ENCODE peak calls at places on chromosomes 4 and X, in seven cellular contexts. Y, C, D, E, A, M and W are unnamed samples.

GRCh38 chr4:173091362-173091761 is 77.2 kb upstream of the GALNT7 start:
- DNase-seq in D (no peak), Y (no peak), E (no peak), M (no peak), A (no peak), C (no peak), W (no peak)

GRCh38 chr4:150973626-150974250 is 41.3 kb downstream of the LRBA start:
- DNase-seq in C (no peak), E (no peak), D (no peak), Y (no peak), A (no peak), M (no peak), W (no peak)

GRCh38 chr4:155085843-155086530 is 122.4 kb upstream of the NPY2R start:
- DNase-seq in M (peak; percentile 87), D (no peak), C (peak; percentile 9), A (no peak), E (no peak), Y (peak; percentile 29), W (no peak)

GRCh38 chr4:69800599-69800998 is 40.2 kb upstream of the SULT1B1 start:
- DNase-seq in A (no peak), C (no peak), D (no peak), Y (no peak), E (no peak), M (peak; percentile 64), W (no peak)

GRCh38 chr4:153275380-153276276 is 68.9 kb upstream of the MND1 start:
- DNase-seq in A (no peak), E (no peak), D (no peak), Y (no peak), M (no peak), C (no peak), W (no peak)

GRCh38 chrX:56794404-56794803 is 65.4 kb downstream of the NBDY start:
- DNase-seq in E (no peak), C (no peak), Y (no peak), D (no peak), M (no peak), A (no peak), W (no peak)

GRCh38 chrX:154547245-154548027 is at the start of gene IKBKG:
- DNase-seq in A (peak; percentile 94), C (peak; percentile 95), Y (peak; percentile 56), M (peak; percentile 91), D (peak; percentile 86), E (peak; percentile 92), W (peak; percentile 61)

GRCh38 chr4:99838927-99839326 is 22.3 kb downstream of the DAPP1 start:
- DNase-seq in A (no peak), E (no peak), Y (no peak), M (no peak), D (no peak), C (no peak), W (no peak)

GRCh38 chr4:142845293-142846070 is 619 bp downstream of the INPP4B start:
- DNase-seq in A (no peak), Y (no peak), D (no peak), M (peak; percentile 20), E (peak; percentile 45), C (peak; percentile 27), W (no peak)

GRCh38 chr4:142846729-142847606 is 867 bp upstream of the INPP4B start:
- DNase-seq in D (peak; percentile 75), A (peak; percentile 42), E (peak; percentile 59), M (peak; percentile 27), C (peak; percentile 57), Y (no peak), W (no peak)

GRCh38 chr4:142840516-142841123 is 5.5 kb downstream of the INPP4B start:
- DNase-seq in A (peak; percentile 21), C (peak; percentile 44), D (peak; percentile 43), Y (peak; percentile 59), M (peak; percentile 77), E (no peak), W (no peak)

GRCh38 chr4:142846105-142846728 is at the start of gene INPP4B:
- DNase-seq in E (peak; percentile 63), A (peak; percentile 33), C (peak; percentile 35), D (peak; percentile 71), M (peak; percentile 58), Y (peak; percentile 22), W (no peak)

DNA sequence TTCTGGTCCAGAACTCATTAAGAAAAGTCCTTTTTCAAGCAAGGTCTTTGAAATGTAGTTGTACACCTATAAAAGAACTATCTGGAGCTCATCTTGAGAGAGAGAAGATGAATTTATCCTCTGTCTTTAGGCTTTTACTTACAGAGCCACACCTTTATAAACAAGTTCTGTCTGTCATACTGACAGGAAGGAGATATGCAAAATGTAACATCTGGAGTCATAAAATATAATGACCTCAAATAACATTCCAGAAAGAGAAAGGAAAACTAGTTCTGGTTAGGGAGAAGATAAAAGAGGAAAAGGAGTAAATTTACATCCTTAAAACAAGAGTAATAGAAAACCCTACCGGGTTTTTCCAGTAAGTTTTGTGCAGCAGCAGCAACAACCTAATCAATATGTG is 1.3 kb downstream of the INPP4B start:
- DNase-seq in A (no peak), C (no peak), M (no peak), Y (no peak), E (no peak), D (no peak), W (no peak)
- H3K4me3 ChIP-seq in A (no peak overlapping the region), C (peak overlapping the region; percentile 68), M (no peak overlapping the region), Y (no peak overlapping the region), E (peak overlapping the region; percentile 78), D (no peak overlapping the region), W (peak overlapping the region; percentile 90)

DNA sequence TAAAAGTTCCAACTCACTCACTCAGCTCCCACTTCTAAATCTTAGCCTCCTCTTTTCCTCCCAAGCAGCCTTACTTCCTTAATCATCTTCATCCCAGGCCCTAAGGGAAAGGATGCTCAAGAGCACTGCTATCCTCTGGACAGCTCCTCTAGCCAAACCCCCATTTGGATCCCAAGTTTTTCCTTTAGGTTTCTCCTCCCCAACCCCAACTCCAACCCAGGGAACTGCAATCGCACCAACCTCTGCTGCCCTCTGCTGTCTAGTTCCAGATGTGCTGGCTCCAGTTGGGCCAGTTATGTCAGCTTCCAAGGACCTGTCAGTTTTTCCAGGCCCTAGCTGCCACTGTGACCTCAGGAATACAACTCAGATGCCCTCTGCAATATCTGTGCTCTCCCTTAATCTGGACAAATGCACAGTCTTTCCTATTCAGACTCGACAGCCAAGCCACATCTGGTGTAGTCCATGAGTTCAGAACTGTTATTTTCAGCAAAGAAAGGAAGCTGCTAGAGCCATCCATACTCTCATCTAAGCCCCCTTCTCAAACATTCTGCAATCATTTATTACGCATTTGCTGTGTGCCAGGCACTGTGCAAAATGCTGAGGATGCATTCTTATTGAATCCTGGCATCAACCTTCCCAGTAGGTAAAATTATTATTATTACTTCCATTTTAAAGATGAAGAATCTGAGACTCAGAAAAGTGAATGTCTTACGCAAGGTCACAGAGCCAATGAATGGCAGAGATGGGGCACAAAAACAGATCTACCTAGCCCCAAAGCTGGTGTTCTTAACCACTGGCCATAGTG is 12.3 kb upstream of the XPNPEP2 start:
- DNase-seq in A (peak; percentile 24), C (peak; percentile 63), D (no peak), M (peak; percentile 71), E (peak; percentile 80), Y (peak; percentile 29), W (no peak)
- TF ChIP-seq CTCF in A (peak; percentile 54), C (peak; percentile 76), D (peak; percentile 60), M (peak; percentile 78), E (peak; percentile 86), Y (peak; percentile 76), W (peak; percentile 89)

DNA sequence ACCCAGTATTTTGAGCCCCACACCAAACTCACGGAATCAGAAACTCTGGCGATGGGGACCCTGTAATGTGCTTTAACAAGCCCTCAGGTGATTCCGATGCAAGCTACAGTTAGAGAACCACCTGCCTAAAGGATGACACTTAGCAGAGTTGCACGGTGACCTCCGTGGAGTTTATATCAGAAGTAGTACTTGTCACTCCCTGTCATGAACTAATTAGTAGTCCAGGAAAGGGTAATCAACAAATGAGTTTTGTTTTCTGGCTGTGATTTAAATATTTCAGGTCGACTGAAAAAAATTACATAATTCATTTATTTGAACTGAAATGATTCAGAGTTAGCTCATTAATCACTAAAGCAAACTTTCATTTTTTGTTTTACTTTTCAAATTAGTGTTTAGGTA is 56.4 kb downstream of the TMA16 start:
- DNase-seq in D (no peak), A (no peak), M (no peak), E (no peak), C (no peak), Y (no peak), W (no peak)
- H3K4me3 ChIP-seq in D (no peak overlapping the region), A (no peak overlapping the region), M (no peak overlapping the region), E (no peak overlapping the region), C (no peak overlapping the region), Y (no peak overlapping the region), W (no peak overlapping the region)

GRCh38 chr4:568351-568652 is 7.8 kb downstream of the TMEM271 start:
- DNase-seq in Y (no peak), C (no peak), M (no peak), E (no peak), D (no peak), A (no peak), W (no peak)
- TF ChIP-seq CTCF in Y (no peak), C (no peak), M (no peak), E (no peak), D (no peak), A (no peak), W (no peak)

GRCh38 chr4:84879651-84880200 is 86.8 kb downstream of the WDFY3 start:
- DNase-seq in D (no peak), Y (peak; percentile 46), E (no peak), A (no peak), M (peak; percentile 77), C (no peak), W (no peak)
- H3K4me3 ChIP-seq in D (no peak overlapping the region), Y (no peak overlapping the region), E (no peak overlapping the region), A (no peak overlapping the region), M (no peak overlapping the region), C (no peak overlapping the region), W (no peak overlapping the region)

GRCh38 chrX:1239681-1240142 is 27.3 kb upstream of the CRLF2 start:
- DNase-seq in E (peak; percentile 46), D (no peak), C (no peak), M (no peak), Y (no peak), A (peak; percentile 81), W (no peak)

GRCh38 chrX:1248381-1249061 is 20.1 kb upstream of the CSF2RA start:
- DNase-seq in A (peak; percentile 52), M (no peak), E (no peak), D (no peak), C (peak; percentile 50), Y (no peak), W (no peak)

GRCh38 chrX:1242901-1243402 is 25.7 kb upstream of the CSF2RA start:
- DNase-seq in Y (no peak), M (peak; percentile 11), D (no peak), A (peak; percentile 76), E (no peak), C (peak; percentile 59), W (no peak)

GRCh38 chrX:1246816-1247215 is 21.8 kb upstream of the CSF2RA start:
- DNase-seq in C (peak; percentile 88), M (peak; percentile 73), A (peak; percentile 78), Y (no peak), D (peak; percentile 62), E (peak; percentile 56), W (no peak)

GRCh38 chrX:1244164-1245076 is 24.2 kb upstream of the CSF2RA start:
- DNase-seq in C (peak; percentile 56), Y (no peak), A (peak; percentile 55), D (peak; percentile 24), M (no peak), E (no peak), W (no peak)
- TF ChIP-seq CTCF in C (peak; percentile 54), Y (no peak), A (peak; percentile 11), D (peak; percentile 34), M (no peak), E (no peak), W (peak; percentile 8)